ENCODE peak calls at places on chromosome 20, in nine cellular contexts. P is tibial nerve; D is NCI-H748 treated with DMSO at 0.1 percent for 48 hours; J is left lung; N is LoVo; Y is activated T-helper 1 cell treated with anti-CD3 and anti-CD28 coated beads, Interleukin-12 subunit alpha, Interleukin-12 subunit beta, Interleukin-2, Interleukin-4 antibody, amounts not matched to agents 30 ng/mL and 10 ng/mL and 1 ng/mL, durations not matched to agents 14 hours and 24 hours and 36 hours; B is COR-L47; U is uterus; F is GDM1. I is an unnamed sample.

GRCh38 chr20:64106435-64106961 is 867 bp downstream of the NPBWR2 start:
- DNase-seq in D (no peak), J (peak; percentile 72), P (no peak), N (no peak), B (no peak), Y (no peak), F (no peak), U (no peak), I (no peak)

GRCh38 chr20:60066438-60066823 is 108.2 kb downstream of the CDH26 start:
- DNase-seq in N (no peak), D (no peak), P (no peak), F (no peak), B (no peak), U (no peak), Y (no peak), J (no peak), I (no peak)

GRCh38 chr20:43590036-43590391 is 723 bp upstream of the IFT52 start:
- DNase-seq in N (peak; percentile 8), F (no peak), D (peak; percentile 58), Y (peak; percentile 2), P (peak; percentile 9), J (no peak), B (peak; percentile 30), U (peak; percentile 16), I (no peak)

GRCh38 chr20:36540551-36541211 is 638 bp upstream of the MYL9 start:
- DNase-seq in P (no peak), D (no peak), Y (no peak), N (no peak), B (no peak), J (no peak), U (peak; percentile 54), F (no peak), I (no peak)

GRCh38 chr20:9971746-9972145 is 63.0 kb upstream of the ANKEF1 start:
- DNase-seq in B (no peak), P (no peak), F (no peak), J (no peak), D (no peak), Y (no peak), U (no peak), N (no peak), I (no peak)

GRCh38 chr20:30811896-30812671 is 445.4 kb upstream of the DEFB115 start:
- DNase-seq in F (no peak), J (peak; percentile 88), U (no peak), D (peak; percentile 73), P (no peak), Y (no peak), N (no peak), B (no peak), I (peak; percentile 36)

GRCh38 chr20:1935696-1936366 is 40.6 kb downstream of the SIRPA start:
- DNase-seq in J (no peak), B (peak; percentile 10), F (no peak), P (no peak), N (no peak), U (no peak), Y (no peak), D (no peak), I (no peak)

GRCh38 chr20:49030954-49031619 is 15.0 kb upstream of the CSE1L start:
- DNase-seq in P (no peak), U (no peak), Y (no peak), J (no peak), D (no peak), N (no peak), F (no peak), B (no peak), I (no peak)

GRCh38 chr20:1817577-1818211 is 77.5 kb upstream of the SIRPA start:
- DNase-seq in D (no peak), Y (no peak), J (peak; percentile 51), F (no peak), B (no peak), U (no peak), P (no peak), N (no peak), I (no peak)

GRCh38 chr20:63065911-63066310 is 59.1 kb upstream of the BHLHE23 start:
- DNase-seq in N (no peak), U (no peak), Y (no peak), F (no peak), D (no peak), P (no peak), J (peak; percentile 60), B (no peak), I (no peak)

GRCh38 chr20:53579581-53580375 is 13.9 kb downstream of the ZNF217 start:
- DNase-seq in J (no peak), N (peak; percentile 78), Y (no peak), P (no peak), F (no peak), B (no peak), D (no peak), U (peak; percentile 34), I (peak; percentile 66)